ENCODE peak calls at places on chromosomes 2 and 18, in ten cellular contexts. One of them, this sample, is unnamed.

GRCh38 chr2:60551241-60552095 is 2.0 kb downstream of the BCL11A start:
- DNase-seq in HS-27A: no peak
- DNase-seq in CD4-positive, alpha-beta memory T cell: no peak
- DNase-seq in suprapubic skin: no peak
- DNase-seq in RPMI8226: peak; percentile 76
- DNase-seq in T-helper 17 cell: no peak
- DNase-seq in C1 segment of cervical spinal cord: peak; percentile 23
- DNase-seq in type B pancreatic cell: no peak
- DNase-seq in fibroblast of the aortic adventitia: no peak
- DNase-seq in HAP-1: peak; percentile 64
- DNase-seq in this sample: no peak

GRCh38 chr18:79964330-79965118 is at the start of gene HSBP1L1:
- DNase-seq in CD4-positive, alpha-beta memory T cell: peak; percentile 61
- DNase-seq in fibroblast of the aortic adventitia: peak; percentile 25
- DNase-seq in suprapubic skin: peak; percentile 80
- DNase-seq in RPMI8226: peak; percentile 90
- DNase-seq in C1 segment of cervical spinal cord: peak; percentile 48
- DNase-seq in HS-27A: no peak
- DNase-seq in type B pancreatic cell: no peak
- DNase-seq in HAP-1: peak; percentile 89
- DNase-seq in T-helper 17 cell: peak; percentile 61
- DNase-seq in this sample: no peak

GRCh38 chr2:104769096-104769495 is 84.8 kb upstream of the POU3F3 start:
- DNase-seq in RPMI8226: no peak
- DNase-seq in T-helper 17 cell: no peak
- DNase-seq in CD4-positive, alpha-beta memory T cell: no peak
- DNase-seq in C1 segment of cervical spinal cord: no peak
- DNase-seq in HS-27A: no peak
- DNase-seq in HAP-1: no peak
- DNase-seq in suprapubic skin: no peak
- DNase-seq in type B pancreatic cell: no peak
- DNase-seq in fibroblast of the aortic adventitia: peak; percentile 24
- DNase-seq in this sample: no peak

GRCh38 chr18:59593291-59593717 is 103.9 kb downstream of the CCBE1 start:
- DNase-seq in suprapubic skin: no peak
- DNase-seq in CD4-positive, alpha-beta memory T cell: no peak
- DNase-seq in HAP-1: no peak
- DNase-seq in HS-27A: peak; percentile 14
- DNase-seq in fibroblast of the aortic adventitia: peak; percentile 95
- DNase-seq in type B pancreatic cell: no peak
- DNase-seq in C1 segment of cervical spinal cord: no peak
- DNase-seq in RPMI8226: no peak
- DNase-seq in T-helper 17 cell: no peak
- DNase-seq in this sample: no peak

GRCh38 chr2:73685770-73686438 is 43.7 kb upstream of the NAT8 start:
- DNase-seq in fibroblast of the aortic adventitia: peak; percentile 10
- DNase-seq in RPMI8226: no peak
- DNase-seq in CD4-positive, alpha-beta memory T cell: no peak
- DNase-seq in suprapubic skin: no peak
- DNase-seq in type B pancreatic cell: no peak
- DNase-seq in HAP-1: no peak
- DNase-seq in C1 segment of cervical spinal cord: no peak
- DNase-seq in T-helper 17 cell: no peak
- DNase-seq in HS-27A: no peak
- DNase-seq in this sample: no peak

GRCh38 chr2:99615247-99615771 is 125.5 kb upstream of the REV1 start:
- DNase-seq in HAP-1: peak; percentile 18
- DNase-seq in HS-27A: no peak
- DNase-seq in fibroblast of the aortic adventitia: no peak
- DNase-seq in CD4-positive, alpha-beta memory T cell: no peak
- DNase-seq in C1 segment of cervical spinal cord: peak; percentile 34
- DNase-seq in type B pancreatic cell: no peak
- DNase-seq in suprapubic skin: no peak
- DNase-seq in RPMI8226: peak; percentile 20
- DNase-seq in T-helper 17 cell: no peak
- DNase-seq in this sample: no peak

GRCh38 chr2:38163006-38163405 is 87.1 kb upstream of the CYP1B1 start:
- DNase-seq in type B pancreatic cell: no peak
- DNase-seq in fibroblast of the aortic adventitia: no peak
- DNase-seq in suprapubic skin: no peak
- DNase-seq in HAP-1: no peak
- DNase-seq in HS-27A: no peak
- DNase-seq in RPMI8226: no peak
- DNase-seq in T-helper 17 cell: no peak
- DNase-seq in CD4-positive, alpha-beta memory T cell: no peak
- DNase-seq in C1 segment of cervical spinal cord: no peak
- DNase-seq in this sample: no peak

GRCh38 chr2:103161456-103162289 is 399.8 kb downstream of the TMEM182 start:
- DNase-seq in T-helper 17 cell: no peak
- DNase-seq in fibroblast of the aortic adventitia: peak; percentile 43
- DNase-seq in HAP-1: peak; percentile 40
- DNase-seq in suprapubic skin: no peak
- DNase-seq in RPMI8226: peak; percentile 57
- DNase-seq in HS-27A: no peak
- DNase-seq in CD4-positive, alpha-beta memory T cell: no peak
- DNase-seq in type B pancreatic cell: no peak
- DNase-seq in C1 segment of cervical spinal cord: no peak
- DNase-seq in this sample: no peak

GRCh38 chr2:99159594-99159993 is 4.8 kb downstream of the LIPT1 start:
- DNase-seq in C1 segment of cervical spinal cord: no peak
- DNase-seq in CD4-positive, alpha-beta memory T cell: no peak
- DNase-seq in suprapubic skin: no peak
- DNase-seq in HS-27A: no peak
- DNase-seq in T-helper 17 cell: no peak
- DNase-seq in RPMI8226: no peak
- DNase-seq in type B pancreatic cell: no peak
- DNase-seq in HAP-1: no peak
- DNase-seq in fibroblast of the aortic adventitia: no peak
- DNase-seq in this sample: no peak

GRCh38 chr2:163505281-163505680 is 230.5 kb downstream of the FIGN start:
- DNase-seq in type B pancreatic cell: no peak
- DNase-seq in CD4-positive, alpha-beta memory T cell: no peak
- DNase-seq in suprapubic skin: no peak
- DNase-seq in RPMI8226: no peak
- DNase-seq in T-helper 17 cell: no peak
- DNase-seq in C1 segment of cervical spinal cord: no peak
- DNase-seq in fibroblast of the aortic adventitia: no peak
- DNase-seq in HAP-1: no peak
- DNase-seq in HS-27A: no peak
- DNase-seq in this sample: no peak

GRCh38 chr18:48803518-48803917 is 147.2 kb downstream of the SMAD7 start:
- DNase-seq in fibroblast of the aortic adventitia: no peak
- DNase-seq in HAP-1: no peak
- DNase-seq in HS-27A: no peak
- DNase-seq in type B pancreatic cell: peak; percentile 49
- DNase-seq in CD4-positive, alpha-beta memory T cell: no peak
- DNase-seq in T-helper 17 cell: no peak
- DNase-seq in C1 segment of cervical spinal cord: no peak
- DNase-seq in RPMI8226: no peak
- DNase-seq in suprapubic skin: no peak
- DNase-seq in this sample: peak; percentile 28

GRCh38 chr2:20107776-20108175 is 56.3 kb upstream of the LAPTM4A start:
- DNase-seq in HS-27A: no peak
- DNase-seq in T-helper 17 cell: no peak
- DNase-seq in fibroblast of the aortic adventitia: no peak
- DNase-seq in RPMI8226: no peak
- DNase-seq in type B pancreatic cell: no peak
- DNase-seq in CD4-positive, alpha-beta memory T cell: no peak
- DNase-seq in HAP-1: no peak
- DNase-seq in C1 segment of cervical spinal cord: no peak
- DNase-seq in suprapubic skin: no peak
- DNase-seq in this sample: no peak

GRCh38 chr2:95079455-95079776 is 42.2 kb downstream of the MRPS5 start:
- DNase-seq in type B pancreatic cell: no peak
- DNase-seq in HS-27A: no peak
- DNase-seq in HAP-1: peak; percentile 23
- DNase-seq in CD4-positive, alpha-beta memory T cell: no peak
- DNase-seq in T-helper 17 cell: no peak
- DNase-seq in fibroblast of the aortic adventitia: no peak
- DNase-seq in RPMI8226: no peak
- DNase-seq in suprapubic skin: no peak
- DNase-seq in C1 segment of cervical spinal cord: no peak
- DNase-seq in this sample: no peak

GRCh38 chr2:20614201-20615045 is 36.5 kb downstream of the HS1BP3 start:
- DNase-seq in type B pancreatic cell: no peak
- DNase-seq in suprapubic skin: peak; percentile 56
- DNase-seq in CD4-positive, alpha-beta memory T cell: no peak
- DNase-seq in HAP-1: no peak
- DNase-seq in fibroblast of the aortic adventitia: no peak
- DNase-seq in RPMI8226: peak; percentile 88
- DNase-seq in C1 segment of cervical spinal cord: peak; percentile 69
- DNase-seq in T-helper 17 cell: no peak
- DNase-seq in HS-27A: no peak
- DNase-seq in this sample: peak; percentile 45

GRCh38 chr2:214679736-214680135 is 129.7 kb downstream of the BARD1 start:
- DNase-seq in CD4-positive, alpha-beta memory T cell: no peak
- DNase-seq in HAP-1: no peak
- DNase-seq in RPMI8226: no peak
- DNase-seq in fibroblast of the aortic adventitia: no peak
- DNase-seq in type B pancreatic cell: no peak
- DNase-seq in suprapubic skin: no peak
- DNase-seq in T-helper 17 cell: no peak
- DNase-seq in C1 segment of cervical spinal cord: no peak
- DNase-seq in HS-27A: no peak
- DNase-seq in this sample: no peak

GRCh38 chr2:20110876-20111275 is 59.4 kb upstream of the LAPTM4A start:
- DNase-seq in HAP-1: no peak
- DNase-seq in HS-27A: no peak
- DNase-seq in fibroblast of the aortic adventitia: no peak
- DNase-seq in type B pancreatic cell: no peak
- DNase-seq in C1 segment of cervical spinal cord: no peak
- DNase-seq in RPMI8226: no peak
- DNase-seq in CD4-positive, alpha-beta memory T cell: no peak
- DNase-seq in T-helper 17 cell: no peak
- DNase-seq in suprapubic skin: no peak
- DNase-seq in this sample: no peak

GRCh38 chr2:162103443-162104009 is 29.5 kb upstream of the DPP4 start:
- DNase-seq in HS-27A: no peak
- DNase-seq in suprapubic skin: no peak
- DNase-seq in HAP-1: no peak
- DNase-seq in type B pancreatic cell: no peak
- DNase-seq in fibroblast of the aortic adventitia: peak; percentile 53
- DNase-seq in RPMI8226: peak; percentile 32
- DNase-seq in T-helper 17 cell: no peak
- DNase-seq in CD4-positive, alpha-beta memory T cell: no peak
- DNase-seq in C1 segment of cervical spinal cord: no peak
- DNase-seq in this sample: no peak

GRCh38 chr2:12970861-12971260 is 254.1 kb downstream of the TRIB2 start:
- DNase-seq in CD4-positive, alpha-beta memory T cell: no peak
- DNase-seq in T-helper 17 cell: no peak
- DNase-seq in C1 segment of cervical spinal cord: no peak
- DNase-seq in HS-27A: peak; percentile 74
- DNase-seq in suprapubic skin: no peak
- DNase-seq in fibroblast of the aortic adventitia: peak; percentile 31
- DNase-seq in type B pancreatic cell: no peak
- DNase-seq in HAP-1: no peak
- DNase-seq in RPMI8226: no peak
- DNase-seq in this sample: peak; percentile 58

GRCh38 chr18:63869851-63870250 is 17.7 kb upstream of the SERPINB2 start:
- DNase-seq in HAP-1: no peak
- DNase-seq in CD4-positive, alpha-beta memory T cell: no peak
- DNase-seq in HS-27A: no peak
- DNase-seq in T-helper 17 cell: no peak
- DNase-seq in type B pancreatic cell: no peak
- DNase-seq in C1 segment of cervical spinal cord: no peak
- DNase-seq in suprapubic skin: no peak
- DNase-seq in fibroblast of the aortic adventitia: no peak
- DNase-seq in RPMI8226: no peak
- DNase-seq in this sample: no peak

GRCh38 chr2:75808039-75808438 is 97.3 kb upstream of the GCFC2 start:
- DNase-seq in type B pancreatic cell: no peak
- DNase-seq in HAP-1: no peak
- DNase-seq in HS-27A: no peak
- DNase-seq in fibroblast of the aortic adventitia: no peak
- DNase-seq in RPMI8226: no peak
- DNase-seq in suprapubic skin: no peak
- DNase-seq in T-helper 17 cell: no peak
- DNase-seq in CD4-positive, alpha-beta memory T cell: no peak
- DNase-seq in C1 segment of cervical spinal cord: no peak
- DNase-seq in this sample: no peak

GRCh38 chr18:23618862-23619387 is 32.6 kb upstream of the NPC1 start:
- DNase-seq in CD4-positive, alpha-beta memory T cell: no peak
- DNase-seq in T-helper 17 cell: no peak
- DNase-seq in suprapubic skin: no peak
- DNase-seq in HS-27A: no peak
- DNase-seq in RPMI8226: no peak
- DNase-seq in C1 segment of cervical spinal cord: no peak
- DNase-seq in type B pancreatic cell: no peak
- DNase-seq in fibroblast of the aortic adventitia: peak; percentile 23
- DNase-seq in HAP-1: no peak
- DNase-seq in this sample: no peak

GRCh38 chr18:60895181-60895580 is 438.0 kb upstream of the CDH20 start:
- DNase-seq in T-helper 17 cell: no peak
- DNase-seq in CD4-positive, alpha-beta memory T cell: no peak
- DNase-seq in C1 segment of cervical spinal cord: no peak
- DNase-seq in HAP-1: no peak
- DNase-seq in fibroblast of the aortic adventitia: peak; percentile 49
- DNase-seq in suprapubic skin: no peak
- DNase-seq in type B pancreatic cell: no peak
- DNase-seq in HS-27A: no peak
- DNase-seq in RPMI8226: no peak
- DNase-seq in this sample: no peak

GRCh38 chr2:230473378-230473777 is 57.4 kb downstream of the SP100 start:
- DNase-seq in HAP-1: no peak
- DNase-seq in suprapubic skin: no peak
- DNase-seq in CD4-positive, alpha-beta memory T cell: peak; percentile 23
- DNase-seq in type B pancreatic cell: no peak
- DNase-seq in T-helper 17 cell: no peak
- DNase-seq in RPMI8226: no peak
- DNase-seq in HS-27A: no peak
- DNase-seq in C1 segment of cervical spinal cord: no peak
- DNase-seq in fibroblast of the aortic adventitia: no peak
- DNase-seq in this sample: no peak

GRCh38 chr2:101063352-101063751 is 61.3 kb downstream of the RPL31 start:
- DNase-seq in T-helper 17 cell: no peak
- DNase-seq in HS-27A: no peak
- DNase-seq in C1 segment of cervical spinal cord: no peak
- DNase-seq in HAP-1: no peak
- DNase-seq in RPMI8226: no peak
- DNase-seq in type B pancreatic cell: no peak
- DNase-seq in CD4-positive, alpha-beta memory T cell: no peak
- DNase-seq in suprapubic skin: no peak
- DNase-seq in fibroblast of the aortic adventitia: peak; percentile 98
- DNase-seq in this sample: no peak

GRCh38 chr2:219707496-219708285 is 80.3 kb downstream of the SLC4A3 start:
- DNase-seq in C1 segment of cervical spinal cord: no peak
- DNase-seq in CD4-positive, alpha-beta memory T cell: no peak
- DNase-seq in HAP-1: peak; percentile 23
- DNase-seq in fibroblast of the aortic adventitia: no peak
- DNase-seq in HS-27A: no peak
- DNase-seq in RPMI8226: no peak
- DNase-seq in suprapubic skin: no peak
- DNase-seq in T-helper 17 cell: no peak
- DNase-seq in type B pancreatic cell: no peak
- DNase-seq in this sample: no peak